ENCODE peak calls at places on chromosomes 2 and 18, in seven cellular contexts. R is CD8-positive, alpha-beta memory T cell; H is IMR-90; U is mammary epithelial cell; Q is CD8-positive, alpha-beta T cell; X is endothelial cell of umbilical vein; O is uterus. N is an unnamed sample.

GRCh38 chr2:202084265-202084664 is 11.2 kb downstream of the KIAA2012 start:
- DNase-seq in R (no peak), H (peak; percentile 15), U (no peak), Q (no peak), X (no peak), O (no peak), N (no peak)

GRCh38 chr2:167954500-167954899 is 292.9 kb downstream of the STK39 start:
- DNase-seq in R (no peak), H (no peak), U (no peak), Q (no peak), X (no peak), O (no peak), N (no peak)

GRCh38 chr18:23401400-23402347 is 51.4 kb upstream of the RIOK3 start:
- DNase-seq in R (no peak), H (peak; percentile 73), U (no peak), Q (no peak), X (peak; percentile 97), O (peak; percentile 30), N (peak; percentile 16)

GRCh38 chr18:34643982-34644381 is 66.1 kb upstream of the DTNA start:
- DNase-seq in R (no peak), H (peak; percentile 12), U (no peak), Q (no peak), X (peak; percentile 31), O (no peak), N (no peak)

GRCh38 chr2:9189901-9190300 is 16.7 kb upstream of the ASAP2 start:
- DNase-seq in R (no peak), H (no peak), U (no peak), Q (no peak), X (no peak), O (no peak), N (no peak)

GRCh38 chr2:111219285-111219684 is 98.6 kb downstream of the BCL2L11 start:
- DNase-seq in R (no peak), H (peak; percentile 12), U (no peak), Q (no peak), X (no peak), O (no peak), N (no peak)

GRCh38 chr18:46336278-46337205 is 232.4 kb downstream of the HAUS1 start:
- DNase-seq in R (no peak), H (no peak), U (no peak), Q (no peak), X (no peak), O (no peak), N (no peak)

GRCh38 chr2:63735263-63735662 is 106.4 kb upstream of the UGP2 start:
- DNase-seq in R (no peak), H (peak; percentile 60), U (peak; percentile 4), Q (no peak), X (peak; percentile 73), O (no peak), N (no peak)

GRCh38 chr2:74834806-74835755 is 1.2 kb downstream of the HK2 start:
- DNase-seq in R (peak; percentile 40), H (peak; percentile 38), U (peak; percentile 66), Q (peak; percentile 53), X (peak; percentile 30), O (no peak), N (no peak)

GRCh38 chr2:23241106-23241505 is 143.9 kb upstream of the KLHL29 start:
- DNase-seq in R (no peak), H (no peak), U (no peak), Q (no peak), X (no peak), O (no peak), N (no peak)

GRCh38 chr2:134281815-134282419 is 28.0 kb downstream of the MGAT5 start:
- DNase-seq in R (no peak), H (no peak), U (no peak), Q (no peak), X (no peak), O (no peak), N (no peak)

GRCh38 chr2:230075988-230076631 is 7.4 kb upstream of the SLC16A14 start:
- DNase-seq in R (no peak), H (no peak), U (no peak), Q (no peak), X (peak; percentile 42), O (no peak), N (no peak)

GRCh38 chr2:20429528-20429927 is 17.3 kb upstream of the RHOB start:
- DNase-seq in R (no peak), H (no peak), U (peak; percentile 45), Q (no peak), X (no peak), O (no peak), N (no peak)

GRCh38 chr2:23791030-23791429 is 135.9 kb downstream of the ATAD2B start:
- DNase-seq in R (no peak), H (peak; percentile 91), U (peak; percentile 42), Q (no peak), X (peak; percentile 75), O (no peak), N (no peak)

GRCh38 chr2:28642796-28643195 is 108.8 kb upstream of the PPP1CB start:
- DNase-seq in R (no peak), H (no peak), U (no peak), Q (no peak), X (no peak), O (no peak), N (no peak)

GRCh38 chr2:98601532-98602132 is 6.7 kb downstream of the COA5 start:
- DNase-seq in R (no peak), H (peak; percentile 47), U (peak; percentile 33), Q (no peak), X (peak; percentile 48), O (no peak), N (peak; percentile 31)

GRCh38 chr2:21836766-21837543 is 713.2 kb downstream of the TDRD15 start:
- DNase-seq in R (no peak), H (peak; percentile 95), U (no peak), Q (no peak), X (no peak), O (no peak), N (no peak)

GRCh38 chr2:233210843-233211600 is 40.5 kb upstream of the ATG16L1 start:
- DNase-seq in R (no peak), H (peak; percentile 90), U (peak; percentile 84), Q (no peak), X (peak; percentile 72), O (peak; percentile 52), N (no peak)

GRCh38 chr2:110101280-110101844 is 14.3 kb downstream of the MALL start:
- DNase-seq in R (no peak), H (peak; percentile 100), U (peak; percentile 100), Q (no peak), X (peak; percentile 100), O (peak; percentile 88), N (no peak)
- H3K27ac ChIP-seq in R (no peak overlapping the region), H (peak overlapping the region; percentile 94), U (peak overlapping the region; percentile 97), Q (no peak overlapping the region), X (peak overlapping the region; percentile 98), O (peak overlapping the region; percentile 85), N (no peak overlapping the region)

DNA sequence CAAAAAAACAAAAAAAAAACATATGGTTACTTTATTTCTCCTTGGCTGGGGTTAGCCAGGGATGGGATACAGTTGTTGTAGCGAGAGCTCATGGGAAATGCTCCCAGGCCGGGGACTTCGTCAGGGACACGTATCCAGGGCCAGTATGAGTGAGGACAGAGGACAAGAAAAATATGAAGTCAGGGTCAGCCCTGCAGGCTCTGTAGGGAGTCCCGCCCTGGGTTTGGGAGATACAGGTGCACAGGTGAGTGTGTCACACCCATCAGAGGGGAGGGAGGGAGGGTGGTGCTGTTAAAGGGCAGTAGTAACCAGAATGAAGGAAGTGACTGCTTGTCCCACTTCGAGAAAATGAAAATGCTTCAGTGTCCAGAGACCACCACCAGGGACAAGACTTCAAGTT is 55.6 kb upstream of the RBM44 start:
- DNase-seq in R (no peak), H (no peak), U (no peak), Q (no peak), X (no peak), O (no peak), N (no peak)
- H3K36me3 ChIP-seq in R (peaks cover 9% of the 10 kb centered on the region), H (peaks cover 9% of the 10 kb centered on the region), U (peaks cover 4% of the 10 kb centered on the region), Q (peaks cover 16% of the 10 kb centered on the region), X (no peaks in the 10 kb centered on the region), O (no peaks in the 10 kb centered on the region), N (peaks cover 2% of the 10 kb centered on the region)

GRCh38 chr2:43158259-43158880 is 68.0 kb downstream of the ZFP36L2 start:
- DNase-seq in R (no peak), H (peak; percentile 75), U (peak; percentile 94), Q (peak; percentile 64), X (peak; percentile 87), O (peak; percentile 90), N (no peak)
- H3K4me3 ChIP-seq in R (peak overlapping the region; percentile 7), H (no peak overlapping the region), U (no peak overlapping the region), Q (peak overlapping the region; percentile 16), X (no peak overlapping the region), O (no peak overlapping the region), N (no peak overlapping the region)

GRCh38 chr2:30713698-30714097 is 93.5 kb downstream of the CAPN13 start:
- DNase-seq in R (no peak), H (no peak), U (no peak), Q (no peak), X (no peak), O (no peak), N (no peak)
- H3K27ac ChIP-seq in R (no peak overlapping the region), H (no peak overlapping the region), U (no peak overlapping the region), Q (no peak overlapping the region), X (no peak overlapping the region), O (no peak overlapping the region), N (no peak overlapping the region)

GRCh38 chr18:47724186-47724975 is 206.1 kb downstream of the SMAD2 start:
- DNase-seq in R (no peak), H (no peak), U (no peak), Q (no peak), X (no peak), O (no peak), N (no peak)
- H3K36me3 ChIP-seq in R (no peaks in the 10 kb centered on the region), H (no peaks in the 10 kb centered on the region), U (no peaks in the 10 kb centered on the region), Q (no peaks in the 10 kb centered on the region), X (no peaks in the 10 kb centered on the region), O (no peaks in the 10 kb centered on the region), N (no peaks in the 10 kb centered on the region)

DNA sequence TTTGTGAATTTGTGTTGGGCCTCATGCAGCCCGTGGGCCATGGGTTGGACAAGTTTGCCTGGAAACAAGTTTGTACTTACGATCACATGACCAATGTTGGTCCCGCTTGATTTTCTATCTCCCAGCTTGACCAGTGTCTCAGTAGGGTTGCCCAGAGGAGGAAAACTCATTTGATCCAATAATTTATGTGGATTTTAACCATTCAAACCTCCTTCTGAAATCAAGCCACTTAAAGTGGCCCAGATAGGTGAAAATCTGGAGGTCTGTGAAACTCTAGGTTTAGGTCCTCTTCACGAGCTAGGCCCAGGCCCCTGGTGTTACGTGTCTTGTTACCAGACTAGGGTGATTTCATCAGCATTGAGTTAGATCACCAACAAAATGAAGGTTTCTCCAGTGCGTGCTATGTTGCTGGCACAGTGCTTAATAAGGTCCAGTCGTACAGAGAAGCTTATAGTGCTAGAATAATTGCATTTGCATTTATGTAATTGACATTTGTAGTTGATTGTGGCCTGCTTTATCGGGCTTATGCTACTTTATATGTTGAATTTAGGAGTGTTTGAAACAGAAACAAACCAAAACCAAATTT is 4.4 kb downstream of the ACTR2 start:
- DNase-seq in R (no peak), H (peak; percentile 38), U (no peak), Q (no peak), X (no peak), O (no peak), N (no peak)
- H3K4me3 ChIP-seq in R (peak overlapping the region; percentile 19), H (no peak overlapping the region), U (no peak overlapping the region), Q (no peak overlapping the region), X (no peak overlapping the region), O (no peak overlapping the region), N (no peak overlapping the region)

N was measured in iPS DF 6.9.